ENCODE peak calls at places on chromosomes 16 and 17, in ten cellular contexts. One of them, this sample, is unnamed.
A peak's percentile ranks its signal among the peaks of the same experiment; 100 is the strongest.

GRCh38 chr16:87653234-87653633 is 50.9 kb downstream of the JPH3 start:
- DNase-seq in H4: no peak
- DNase-seq in AG20443: peak; percentile 43
- DNase-seq in GDM1: no peak
- DNase-seq in Caki2: no peak
- DNase-seq in kidney glomerular epithelial cell: no peak
- DNase-seq in adipocyte: peak; percentile 30
- DNase-seq in breast epithelium: no peak
- DNase-seq in naive B cell: no peak
- DNase-seq in Calu3: peak; percentile 44
- DNase-seq in this sample: no peak

GRCh38 chr17:83055911-83056582 is 23.4 kb upstream of the METRNL start:
- DNase-seq in kidney glomerular epithelial cell: peak; percentile 91
- DNase-seq in GDM1: no peak
- DNase-seq in H4: peak; percentile 79
- DNase-seq in breast epithelium: peak; percentile 39
- DNase-seq in Calu3: no peak
- DNase-seq in AG20443: peak; percentile 81
- DNase-seq in naive B cell: no peak
- DNase-seq in Caki2: peak; percentile 67
- DNase-seq in adipocyte: peak; percentile 72
- DNase-seq in this sample: no peak

GRCh38 chr17:48336986-48337385 is 93.0 kb downstream of the SKAP1 start:
- DNase-seq in Caki2: no peak
- DNase-seq in Calu3: no peak
- DNase-seq in H4: no peak
- DNase-seq in adipocyte: no peak
- DNase-seq in naive B cell: no peak
- DNase-seq in GDM1: no peak
- DNase-seq in breast epithelium: no peak
- DNase-seq in AG20443: no peak
- DNase-seq in kidney glomerular epithelial cell: no peak
- DNase-seq in this sample: no peak

GRCh38 chr17:69921046-69921445 is 154.0 kb upstream of the KCNJ16 start:
- DNase-seq in Caki2: no peak
- DNase-seq in naive B cell: no peak
- DNase-seq in adipocyte: no peak
- DNase-seq in AG20443: no peak
- DNase-seq in kidney glomerular epithelial cell: no peak
- DNase-seq in GDM1: no peak
- DNase-seq in Calu3: no peak
- DNase-seq in H4: no peak
- DNase-seq in breast epithelium: no peak
- DNase-seq in this sample: no peak

GRCh38 chr16:74734361-74735161 is 33.9 kb upstream of the MLKL start:
- DNase-seq in naive B cell: no peak
- DNase-seq in breast epithelium: no peak
- DNase-seq in H4: no peak
- DNase-seq in adipocyte: peak; percentile 15
- DNase-seq in AG20443: no peak
- DNase-seq in kidney glomerular epithelial cell: no peak
- DNase-seq in Calu3: no peak
- DNase-seq in Caki2: no peak
- DNase-seq in GDM1: no peak
- DNase-seq in this sample: peak; percentile 40

GRCh38 chr17:43543771-43544575 is 2.2 kb downstream of the ETV4 start:
- DNase-seq in kidney glomerular epithelial cell: no peak
- DNase-seq in naive B cell: no peak
- DNase-seq in breast epithelium: no peak
- DNase-seq in GDM1: no peak
- DNase-seq in AG20443: no peak
- DNase-seq in H4: no peak
- DNase-seq in adipocyte: no peak
- DNase-seq in Caki2: no peak
- DNase-seq in Calu3: peak; percentile 47
- DNase-seq in this sample: no peak

GRCh38 chr16:23182675-23183485 is at the start of gene SCNN1G:
- DNase-seq in GDM1: no peak
- DNase-seq in kidney glomerular epithelial cell: peak; percentile 1
- DNase-seq in naive B cell: peak; percentile 10
- DNase-seq in adipocyte: no peak
- DNase-seq in H4: no peak
- DNase-seq in AG20443: peak; percentile 21
- DNase-seq in Caki2: peak; percentile 23
- DNase-seq in breast epithelium: no peak
- DNase-seq in Calu3: peak; percentile 14
- DNase-seq in this sample: peak; percentile 17

GRCh38 chr17:2170023-2170422 is 115.1 kb downstream of the HIC1 start:
- DNase-seq in Caki2: no peak
- DNase-seq in GDM1: no peak
- DNase-seq in adipocyte: no peak
- DNase-seq in naive B cell: peak; percentile 9
- DNase-seq in AG20443: no peak
- DNase-seq in kidney glomerular epithelial cell: no peak
- DNase-seq in H4: no peak
- DNase-seq in Calu3: no peak
- DNase-seq in breast epithelium: no peak
- DNase-seq in this sample: no peak

GRCh38 chr17:59501690-59502089 is 63.7 kb upstream of the DHX40 start:
- DNase-seq in GDM1: no peak
- DNase-seq in H4: no peak
- DNase-seq in breast epithelium: no peak
- DNase-seq in adipocyte: no peak
- DNase-seq in AG20443: no peak
- DNase-seq in kidney glomerular epithelial cell: no peak
- DNase-seq in Caki2: no peak
- DNase-seq in Calu3: no peak
- DNase-seq in naive B cell: no peak
- DNase-seq in this sample: no peak

GRCh38 chr16:84692451-84692850 is 7.3 kb upstream of the USP10 start:
- DNase-seq in GDM1: no peak
- DNase-seq in kidney glomerular epithelial cell: no peak
- DNase-seq in Caki2: no peak
- DNase-seq in H4: no peak
- DNase-seq in naive B cell: no peak
- DNase-seq in adipocyte: no peak
- DNase-seq in AG20443: no peak
- DNase-seq in Calu3: no peak
- DNase-seq in breast epithelium: no peak
- DNase-seq in this sample: no peak

GRCh38 chr16:81715358-81716196 is 63.5 kb upstream of the PLCG2 start:
- DNase-seq in naive B cell: peak; percentile 63
- DNase-seq in breast epithelium: no peak
- DNase-seq in AG20443: no peak
- DNase-seq in H4: no peak
- DNase-seq in Caki2: no peak
- DNase-seq in kidney glomerular epithelial cell: no peak
- DNase-seq in adipocyte: no peak
- DNase-seq in Calu3: no peak
- DNase-seq in GDM1: no peak
- DNase-seq in this sample: no peak

GRCh38 chr16:48959204-48959603 is 322.4 kb downstream of the CBLN1 start:
- DNase-seq in breast epithelium: no peak
- DNase-seq in adipocyte: no peak
- DNase-seq in AG20443: no peak
- DNase-seq in H4: no peak
- DNase-seq in kidney glomerular epithelial cell: peak; percentile 24
- DNase-seq in Caki2: peak; percentile 37
- DNase-seq in Calu3: no peak
- DNase-seq in GDM1: no peak
- DNase-seq in naive B cell: no peak
- DNase-seq in this sample: no peak

GRCh38 chr17:76370261-76370993 is 14.0 kb upstream of the SPHK1 start:
- DNase-seq in GDM1: no peak
- DNase-seq in adipocyte: peak; percentile 93
- DNase-seq in breast epithelium: no peak
- DNase-seq in Caki2: peak; percentile 66
- DNase-seq in H4: peak; percentile 93
- DNase-seq in naive B cell: no peak
- DNase-seq in AG20443: peak; percentile 93
- DNase-seq in kidney glomerular epithelial cell: peak; percentile 82
- DNase-seq in Calu3: peak; percentile 47
- DNase-seq in this sample: no peak

GRCh38 chr17:79305831-79306687 is 231.4 kb downstream of the ENGASE start:
- DNase-seq in H4: no peak
- DNase-seq in GDM1: no peak
- DNase-seq in naive B cell: no peak
- DNase-seq in adipocyte: no peak
- DNase-seq in Caki2: peak; percentile 37
- DNase-seq in Calu3: no peak
- DNase-seq in AG20443: no peak
- DNase-seq in breast epithelium: no peak
- DNase-seq in kidney glomerular epithelial cell: peak; percentile 8
- DNase-seq in this sample: no peak

GRCh38 chr16:15536813-15537212 is 102.4 kb downstream of the BMERB1 start:
- DNase-seq in AG20443: no peak
- DNase-seq in adipocyte: no peak
- DNase-seq in H4: no peak
- DNase-seq in Calu3: no peak
- DNase-seq in naive B cell: no peak
- DNase-seq in kidney glomerular epithelial cell: no peak
- DNase-seq in Caki2: no peak
- DNase-seq in breast epithelium: no peak
- DNase-seq in GDM1: no peak
- DNase-seq in this sample: no peak

GRCh38 chr16:1991135-1991551 is 1.4 kb downstream of the SYNGR3 start:
- DNase-seq in AG20443: no peak
- DNase-seq in H4: no peak
- DNase-seq in Caki2: no peak
- DNase-seq in naive B cell: peak; percentile 79
- DNase-seq in adipocyte: no peak
- DNase-seq in breast epithelium: no peak
- DNase-seq in kidney glomerular epithelial cell: no peak
- DNase-seq in Calu3: no peak
- DNase-seq in GDM1: no peak
- DNase-seq in this sample: no peak

GRCh38 chr17:64278614-64279013 is 15.6 kb upstream of the TEX2 start:
- DNase-seq in AG20443: no peak
- DNase-seq in H4: peak; percentile 62
- DNase-seq in naive B cell: no peak
- DNase-seq in Calu3: no peak
- DNase-seq in GDM1: no peak
- DNase-seq in adipocyte: no peak
- DNase-seq in kidney glomerular epithelial cell: peak; percentile 67
- DNase-seq in Caki2: no peak
- DNase-seq in breast epithelium: no peak
- DNase-seq in this sample: no peak

GRCh38 chr16:87203060-87203656 is 114.0 kb downstream of the C16orf95 start:
- DNase-seq in H4: peak; percentile 86
- DNase-seq in AG20443: peak; percentile 77
- DNase-seq in Calu3: peak; percentile 88
- DNase-seq in breast epithelium: no peak
- DNase-seq in Caki2: peak; percentile 19
- DNase-seq in kidney glomerular epithelial cell: peak; percentile 16
- DNase-seq in naive B cell: no peak
- DNase-seq in adipocyte: peak; percentile 88
- DNase-seq in GDM1: peak; percentile 42
- DNase-seq in this sample: peak; percentile 64

GRCh38 chr17:82204831-82205719 is 7.6 kb downstream of the CCDC57 start:
- DNase-seq in Calu3: peak; percentile 49
- DNase-seq in H4: peak; percentile 64
- DNase-seq in AG20443: peak; percentile 77
- DNase-seq in breast epithelium: no peak
- DNase-seq in kidney glomerular epithelial cell: peak; percentile 67
- DNase-seq in GDM1: no peak
- DNase-seq in naive B cell: no peak
- DNase-seq in Caki2: peak; percentile 65
- DNase-seq in adipocyte: peak; percentile 72
- DNase-seq in this sample: no peak

GRCh38 chr16:80733366-80733901 is 71.0 kb downstream of the CDYL2 start:
- DNase-seq in Caki2: no peak
- DNase-seq in AG20443: no peak
- DNase-seq in naive B cell: no peak
- DNase-seq in kidney glomerular epithelial cell: no peak
- DNase-seq in Calu3: no peak
- DNase-seq in H4: no peak
- DNase-seq in breast epithelium: no peak
- DNase-seq in adipocyte: no peak
- DNase-seq in GDM1: no peak
- DNase-seq in this sample: no peak

GRCh38 chr17:330993-331701 is 21.5 kb downstream of the RPH3AL start:
- DNase-seq in Caki2: no peak
- DNase-seq in GDM1: no peak
- DNase-seq in breast epithelium: no peak
- DNase-seq in naive B cell: no peak
- DNase-seq in Calu3: no peak
- DNase-seq in kidney glomerular epithelial cell: peak; percentile 22
- DNase-seq in AG20443: no peak
- DNase-seq in H4: no peak
- DNase-seq in adipocyte: no peak
- DNase-seq in this sample: no peak

GRCh38 chr16:14095883-14096551 is 24.9 kb downstream of the MRTFB start:
- DNase-seq in H4: no peak
- DNase-seq in naive B cell: no peak
- DNase-seq in GDM1: no peak
- DNase-seq in AG20443: no peak
- DNase-seq in breast epithelium: no peak
- DNase-seq in Calu3: peak; percentile 77
- DNase-seq in adipocyte: no peak
- DNase-seq in kidney glomerular epithelial cell: no peak
- DNase-seq in Caki2: no peak
- DNase-seq in this sample: no peak

GRCh38 chr16:47139561-47140185 is 4.1 kb downstream of the NETO2 start:
- DNase-seq in H4: no peak
- DNase-seq in kidney glomerular epithelial cell: peak; percentile 1
- DNase-seq in naive B cell: no peak
- DNase-seq in breast epithelium: no peak
- DNase-seq in Caki2: peak; percentile 27
- DNase-seq in Calu3: no peak
- DNase-seq in AG20443: no peak
- DNase-seq in adipocyte: no peak
- DNase-seq in GDM1: no peak
- DNase-seq in this sample: no peak

GRCh38 chr16:951660-952301 is 19.0 kb downstream of the LMF1 start:
- DNase-seq in GDM1: no peak
- DNase-seq in breast epithelium: no peak
- DNase-seq in AG20443: peak; percentile 62
- DNase-seq in naive B cell: no peak
- DNase-seq in kidney glomerular epithelial cell: no peak
- DNase-seq in adipocyte: no peak
- DNase-seq in Caki2: peak; percentile 53
- DNase-seq in H4: no peak
- DNase-seq in Calu3: no peak
- DNase-seq in this sample: no peak

GRCh38 chr17:48490391-48491026 is 40.3 kb downstream of the HOXB1 start:
- DNase-seq in naive B cell: no peak
- DNase-seq in kidney glomerular epithelial cell: no peak
- DNase-seq in adipocyte: no peak
- DNase-seq in Caki2: no peak
- DNase-seq in breast epithelium: no peak
- DNase-seq in AG20443: no peak
- DNase-seq in H4: no peak
- DNase-seq in Calu3: no peak
- DNase-seq in GDM1: no peak
- DNase-seq in this sample: no peak

GRCh38 chr17:41816637-41817320 is 4.0 kb downstream of the FKBP10 start:
- DNase-seq in kidney glomerular epithelial cell: no peak
- DNase-seq in H4: no peak
- DNase-seq in Calu3: no peak
- DNase-seq in Caki2: no peak
- DNase-seq in naive B cell: no peak
- DNase-seq in breast epithelium: no peak
- DNase-seq in AG20443: no peak
- DNase-seq in GDM1: no peak
- DNase-seq in adipocyte: no peak
- DNase-seq in this sample: no peak

GRCh38 chr17:78476149-78476548 is 97.7 kb downstream of the PGS1 start:
- DNase-seq in GDM1: no peak
- DNase-seq in breast epithelium: no peak
- DNase-seq in Calu3: no peak
- DNase-seq in kidney glomerular epithelial cell: no peak
- DNase-seq in adipocyte: no peak
- DNase-seq in H4: no peak
- DNase-seq in naive B cell: no peak
- DNase-seq in Caki2: no peak
- DNase-seq in AG20443: no peak
- DNase-seq in this sample: no peak

GRCh38 chr16:21186326-21186691 is 25.1 kb downstream of the ZP2 start:
- DNase-seq in GDM1: no peak
- DNase-seq in Calu3: no peak
- DNase-seq in H4: no peak
- DNase-seq in adipocyte: no peak
- DNase-seq in naive B cell: no peak
- DNase-seq in AG20443: no peak
- DNase-seq in breast epithelium: no peak
- DNase-seq in Caki2: peak; percentile 22
- DNase-seq in kidney glomerular epithelial cell: no peak
- DNase-seq in this sample: no peak

This sample was measured in neuronal stem cell.